ENCODE peak calls at places on chromosomes 11 and 22, in four cellular contexts. Y is neural progenitor cell; L is AG08395; W is CD8-positive, alpha-beta memory T cell. Z is an unnamed sample.

GRCh38 chr22:27370281-27370680 is 431.3 kb downstream of the MN1 start:
- DNase-seq in Y (no peak), L (no peak), W (no peak), Z (no peak)

GRCh38 chr11:45658292-45658991 is 7.0 kb downstream of the CHST1 start:
- DNase-seq in Y (peak), L (peak), W (no peak), Z (no peak)

GRCh38 chr11:41003339-41003992 is 456.0 kb downstream of the LRRC4C start:
- DNase-seq in Y (no peak), L (no peak), W (no peak), Z (no peak)

GRCh38 chr11:67288452-67289225 is 464 bp upstream of the ANKRD13D start:
- DNase-seq in Y (peak), L (peak), W (peak), Z (peak)

GRCh38 chr22:25774575-25775026 is 32.6 kb downstream of the MYO18B start:
- DNase-seq in Y (peak), L (no peak), W (no peak), Z (no peak)

GRCh38 chr22:29152381-29153138 is 53.1 kb upstream of the EMID1 start:
- DNase-seq in Y (peak), L (no peak), W (no peak), Z (no peak)

GRCh38 chr11:119309953-119310681 is 6.8 kb downstream of the MCAM start:
- DNase-seq in Y (no peak), L (no peak), W (no peak), Z (no peak)

GRCh38 chr11:59208956-59209355 is 3.8 kb downstream of the MPEG1 start:
- DNase-seq in Y (no peak), L (no peak), W (no peak), Z (no peak)

GRCh38 chr11:124793466-124794278 is 6.5 kb downstream of the MSANTD2 start:
- DNase-seq in Y (peak), L (peak), W (no peak), Z (no peak)

GRCh38 chr11:120210651-120211521 is at the start of gene OAF:
- DNase-seq in Y (peak), L (peak), W (peak), Z (no peak)

GRCh38 chr11:77019976-77020591 is 14.1 kb upstream of the B3GNT6 start:
- DNase-seq in Y (no peak), L (peak), W (no peak), Z (no peak)

GRCh38 chr11:748007-748359 is 719 bp downstream of the TALDO1 start:
- DNase-seq in Y (peak), L (no peak), W (no peak), Z (no peak)

GRCh38 chr11:20511982-20512381 is 87.4 kb upstream of the SLC6A5 start:
- DNase-seq in Y (no peak), L (no peak), W (no peak), Z (no peak)

GRCh38 chr11:78030429-78031325 is 7.6 kb upstream of the KCTD14 start:
- DNase-seq in Y (peak), L (peak), W (no peak), Z (no peak)

Z was measured in T-helper 1 cell.